ENCODE peak calls at places on chromosomes 5 and 9, in ten cellular contexts. V is colonic mucosa, E is HFFc6, N is endothelial cell, L is BE2C, T is fibroblast of lung, X is cardiac fibroblast, Z is Calu3, O is omental fat pad, H is neural crest cell. M is an unnamed sample.

GRCh38 chr9:108182270-108182669 is 673.5 kb downstream of the ACTL7B start:
- DNase-seq in Z (no peak), X (no peak), E (no peak), L (no peak), V (no peak), N (no peak), T (no peak), H (no peak), O (no peak), M (no peak)

GRCh38 chr5:119022017-119022745 is 33.8 kb upstream of the DTWD2 start:
- DNase-seq in L (no peak), Z (no peak), T (peak; percentile 71), H (no peak), X (peak; percentile 70), E (peak; percentile 20), V (no peak), O (no peak), N (no peak), M (no peak)

GRCh38 chr5:78373231-78373630 is 12.8 kb downstream of the SCAMP1 start:
- DNase-seq in H (no peak), T (peak; percentile 28), E (no peak), Z (no peak), X (no peak), O (no peak), V (no peak), N (no peak), L (no peak), M (no peak)

GRCh38 chr9:79858509-79858908 is 286.7 kb downstream of the TLE4 start:
- DNase-seq in T (peak; percentile 19), L (no peak), Z (peak; percentile 0), N (no peak), O (no peak), X (peak; percentile 13), E (no peak), V (no peak), H (no peak), M (no peak)

GRCh38 chr5:172868924-172869565 is 35.0 kb downstream of the ERGIC1 start:
- DNase-seq in T (peak; percentile 96), N (no peak), V (no peak), L (peak; percentile 53), H (no peak), Z (peak; percentile 54), X (peak; percentile 93), E (peak; percentile 92), O (peak; percentile 62), M (no peak)

GRCh38 chr5:82320971-82321370 is 42.8 kb upstream of the RPS23 start:
- DNase-seq in H (no peak), X (no peak), N (no peak), E (peak; percentile 8), O (no peak), Z (no peak), T (no peak), L (no peak), V (no peak), M (no peak)

GRCh38 chr5:98042521-98042920 is 730.9 kb upstream of the RGMB start:
- DNase-seq in O (no peak), Z (no peak), T (no peak), N (no peak), V (no peak), H (no peak), L (no peak), X (no peak), E (no peak), M (no peak)

GRCh38 chr5:133924221-133924920 is 44.1 kb downstream of the C5orf15 start:
- DNase-seq in L (peak; percentile 62), E (no peak), T (no peak), N (no peak), Z (no peak), V (no peak), H (no peak), X (peak; percentile 21), O (no peak), M (no peak)

GRCh38 chr5:148011407-148012124 is 52.2 kb upstream of the SPINK5 start:
- DNase-seq in E (no peak), N (no peak), H (no peak), V (no peak), L (no peak), Z (peak; percentile 74), T (peak; percentile 79), X (peak; percentile 13), O (no peak), M (no peak)

GRCh38 chr5:23318960-23319359 is 188.4 kb upstream of the PRDM9 start:
- DNase-seq in L (no peak), V (no peak), T (no peak), X (no peak), O (no peak), H (no peak), N (no peak), Z (no peak), E (no peak), M (no peak)

GRCh38 chr5:15703901-15704300 is 203.9 kb downstream of the FBXL7 start:
- DNase-seq in Z (no peak), H (no peak), V (no peak), E (no peak), N (no peak), X (peak; percentile 15), O (no peak), L (no peak), T (no peak), M (no peak)

GRCh38 chr9:124164800-124165199 is 92.9 kb upstream of the NEK6 start:
- DNase-seq in E (no peak), L (no peak), Z (no peak), H (no peak), T (no peak), X (peak; percentile 56), O (no peak), V (no peak), N (no peak), M (no peak)

GRCh38 chr9:93427655-93428379 is 23.7 kb upstream of the FAM120A start:
- DNase-seq in E (no peak), X (no peak), O (no peak), T (no peak), L (peak; percentile 40), N (peak; percentile 42), Z (peak; percentile 15), H (no peak), V (peak; percentile 65), M (no peak)
- TF ChIP-seq CTCF in E (peak; percentile 48), X (no peak), O (no peak), T (no peak), L (peak; percentile 55), N (no peak), Z (no peak), H (no peak), V (peak; percentile 40), M (no peak)

GRCh38 chr5:132868754-132869153 is 2.3 kb downstream of the UQCRQ start:
- DNase-seq in H (no peak), Z (no peak), E (no peak), N (no peak), V (no peak), L (no peak), X (no peak), O (no peak), T (no peak), M (no peak)

GRCh38 chr5:132865668-132866341 is 464 bp downstream of the GDF9 start:
- DNase-seq in T (no peak), V (no peak), Z (no peak), X (no peak), H (no peak), N (no peak), O (no peak), L (no peak), E (no peak), M (no peak)

GRCh38 chr5:132870801-132871200 is 2.7 kb upstream of the LEAP2 start:
- DNase-seq in V (no peak), X (no peak), H (no peak), E (no peak), O (no peak), Z (no peak), T (no peak), L (no peak), N (no peak), M (no peak)

GRCh38 chr5:132867046-132867451 is 607 bp downstream of the UQCRQ start:
- DNase-seq in H (no peak), O (no peak), X (no peak), V (no peak), Z (no peak), L (no peak), T (no peak), N (no peak), E (no peak), M (no peak)

GRCh38 chr5:132866342-132867045 is at the start of the genes GDF9 and UQCRQ:
- DNase-seq in H (peak; percentile 82), X (peak; percentile 100), Z (peak; percentile 99), T (peak; percentile 100), L (peak; percentile 96), O (peak; percentile 68), N (peak; percentile 89), E (peak; percentile 100), V (peak; percentile 98), M (peak; percentile 85)
- TF ChIP-seq CTCF in H (no peak), X (peak; percentile 33), Z (no peak), T (no peak), L (peak; percentile 31), O (no peak), N (no peak), E (peak; percentile 48), V (no peak), M (no peak)

DNA sequence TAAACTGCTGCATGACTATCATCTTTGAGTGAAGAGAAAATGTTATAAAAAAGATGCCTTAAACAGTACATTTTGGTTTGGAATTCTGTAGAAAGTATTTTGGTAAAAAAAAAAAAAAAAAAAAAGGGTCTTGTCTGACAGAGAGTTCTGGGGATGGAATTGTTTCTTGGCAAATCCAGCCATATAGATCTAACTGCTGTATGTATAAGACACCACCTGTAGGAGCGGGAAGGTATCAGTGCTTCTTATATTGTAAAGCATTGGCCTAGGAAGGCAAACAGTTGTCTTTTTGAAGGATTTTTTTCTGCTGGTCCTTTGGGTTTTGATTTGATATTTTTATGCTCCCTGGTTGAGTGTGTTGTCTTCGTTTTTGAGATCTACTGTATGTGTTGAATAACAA is 2.8 kb downstream of the PURA start:
- DNase-seq in X (no peak), E (no peak), O (no peak), Z (no peak), H (no peak), N (no peak), V (no peak), T (no peak), L (no peak), M (no peak)
- TF ChIP-seq CTCF in X (no peak), E (no peak), O (no peak), Z (no peak), H (peak; percentile 36), N (no peak), V (no peak), T (no peak), L (peak; percentile 19), M (no peak)

GRCh38 chr9:3578786-3579185 is 53.0 kb upstream of the RFX3 start:
- DNase-seq in O (no peak), H (no peak), T (peak; percentile 45), Z (no peak), V (no peak), X (peak; percentile 58), N (no peak), L (no peak), E (peak; percentile 33), M (no peak)

GRCh38 chr9:3571500-3571899 is 45.7 kb upstream of the RFX3 start:
- DNase-seq in H (no peak), N (no peak), V (no peak), O (no peak), L (no peak), X (no peak), T (no peak), Z (no peak), E (no peak), M (no peak)

DNA sequence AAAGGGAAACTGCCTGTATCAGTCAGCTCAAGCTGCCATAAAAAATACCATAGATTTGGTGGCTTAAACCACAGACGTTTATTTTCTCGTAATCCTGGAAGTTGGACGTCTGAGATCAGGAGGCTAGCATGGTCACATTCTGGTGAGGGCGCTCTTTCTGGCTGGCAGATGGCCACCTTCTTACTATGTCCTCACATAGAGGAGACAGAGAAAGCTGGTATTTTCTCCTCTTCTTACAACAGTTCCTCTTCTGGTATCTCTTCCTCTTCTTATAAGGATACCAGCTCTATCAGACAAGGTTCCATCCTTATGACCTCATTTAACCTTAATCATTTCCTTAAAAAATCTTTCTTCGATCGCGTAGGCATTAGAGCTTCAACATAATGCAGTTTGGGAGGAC is 50.6 kb upstream of the RFX3 start:
- DNase-seq in H (no peak), O (no peak), Z (no peak), N (no peak), X (peak; percentile 5), E (no peak), V (no peak), L (no peak), T (no peak), M (no peak)
- TF ChIP-seq CTCF in H (no peak), O (no peak), Z (no peak), N (no peak), X (no peak), E (no peak), V (no peak), L (no peak), T (no peak), M (no peak)